ENCODE peak calls at places on chromosomes 11 and 22, in seven cellular contexts. N, F, Q, K, A, Y and C are unnamed samples.

GRCh38 chr22:22712092-22712658 is 67.8 kb downstream of the GGTLC2 start:
- DNase-seq in N (no peak), K (no peak), Q (no peak), F (no peak), A (no peak), Y (no peak), C (no peak)

GRCh38 chr11:120814531-120815259 is 209.2 kb upstream of the TBCEL start:
- DNase-seq in A (no peak), N (no peak), Q (no peak), Y (no peak), F (no peak), K (no peak), C (no peak)

GRCh38 chr22:22576244-22576988 is 17.4 kb upstream of the PRAME start:
- DNase-seq in Q (no peak), N (peak), K (peak), A (peak), Y (peak), F (peak), C (no peak)

GRCh38 chr11:22405377-22405776 is 67.2 kb downstream of the SLC17A6 start:
- DNase-seq in Y (no peak), N (no peak), F (no peak), K (no peak), Q (no peak), A (no peak), C (no peak)

GRCh38 chr22:39771486-39771885 is 122.1 kb downstream of the ENTHD1 start:
- DNase-seq in Y (no peak), Q (no peak), K (no peak), N (no peak), F (no peak), A (no peak), C (no peak)

GRCh38 chr22:48531721-48532435 is 1295.8 kb downstream of the BRD1 start:
- DNase-seq in Q (no peak), A (no peak), Y (no peak), N (no peak), K (no peak), F (no peak), C (no peak)

GRCh38 chr11:109728056-109728455 is 306.1 kb downstream of the C11orf87 start:
- DNase-seq in F (no peak), Q (no peak), N (peak), A (no peak), Y (peak), K (peak), C (no peak)

GRCh38 chr11:44007746-44008501 is 39.9 kb upstream of the ACCSL start:
- DNase-seq in F (no peak), Q (no peak), N (no peak), A (no peak), K (peak), Y (no peak), C (no peak)

GRCh38 chr22:33044059-33044458 is 14.1 kb downstream of the SYN3 start:
- DNase-seq in Q (no peak), F (no peak), N (no peak), Y (no peak), A (no peak), K (no peak), C (no peak)

GRCh38 chr22:27911329-27911728 is 7.7 kb downstream of the PITPNB start:
- DNase-seq in F (no peak), K (no peak), A (no peak), Q (no peak), Y (no peak), N (no peak), C (no peak)

GRCh38 chr11:84719935-84720577 is 907.1 kb downstream of the DLG2 start:
- DNase-seq in N (no peak), A (no peak), Q (no peak), F (no peak), Y (no peak), K (no peak), C (no peak)

GRCh38 chr22:22849640-22850610 is 37.7 kb upstream of the IGLL5 start:
- DNase-seq in Y (no peak), Q (no peak), F (no peak), N (no peak), A (no peak), K (no peak), C (no peak)

GRCh38 chr11:60810583-60810982 is 25.4 kb downstream of the MS4A10 start:
- DNase-seq in Q (no peak), A (no peak), K (no peak), N (no peak), Y (no peak), F (no peak), C (no peak)

GRCh38 chr22:49182416-49182815 is 645.3 kb downstream of the BRD1 start:
- DNase-seq in K (no peak), A (no peak), Y (no peak), Q (no peak), N (no peak), F (no peak), C (no peak)

GRCh38 chr22:38823076-38823475 is 20.8 kb downstream of the NPTXR start:
- DNase-seq in Q (no peak), F (no peak), N (no peak), A (no peak), K (no peak), Y (no peak), C (no peak)

GRCh38 chr22:39946571-39947407 is 13.4 kb upstream of the TMA7B start:
- DNase-seq in A (no peak), K (no peak), F (no peak), Y (no peak), N (no peak), Q (no peak), C (no peak)

GRCh38 chr11:102313225-102313940 is 3.9 kb upstream of the BIRC3 start:
- DNase-seq in A (no peak), F (peak), Y (peak), Q (no peak), K (no peak), N (no peak), C (no peak)

GRCh38 chr22:46322711-46323110 is 12.8 kb upstream of the TRMU start:
- DNase-seq in Q (no peak), Y (no peak), N (no peak), K (no peak), F (no peak), A (no peak), C (no peak)

GRCh38 chr11:24935059-24935458 is 438.2 kb downstream of the LUZP2 start:
- DNase-seq in Q (no peak), A (no peak), K (peak), F (no peak), Y (no peak), N (no peak), C (no peak)

GRCh38 chr22:49302530-49302929 is 525.1 kb downstream of the BRD1 start:
- DNase-seq in Y (no peak), Q (no peak), N (no peak), A (no peak), K (no peak), F (no peak), C (no peak)

GRCh38 chr11:14380947-14381555 is 22.1 kb upstream of the RRAS2 start:
- DNase-seq in A (peak), N (peak), Y (peak), Q (peak), K (peak), F (peak), C (no peak)

GRCh38 chr11:130585545-130585944 is 137.1 kb downstream of the ADAMTS15 start:
- DNase-seq in A (no peak), K (no peak), F (peak), Q (no peak), Y (peak), N (peak), C (no peak)

GRCh38 chr22:17267661-17268330 is 48.6 kb upstream of the ADA2 start:
- DNase-seq in Y (no peak), F (no peak), A (no peak), N (no peak), Q (no peak), K (no peak), C (no peak)

GRCh38 chr11:76649964-76650363 is 20.6 kb downstream of the LRRC32 start:
- DNase-seq in N (no peak), A (no peak), K (no peak), Q (no peak), Y (no peak), F (no peak), C (no peak)

GRCh38 chr11:67506426-67507032 is 1.4 kb upstream of the PITPNM1 start:
- DNase-seq in Y (no peak), A (no peak), Q (no peak), K (no peak), F (no peak), N (no peak), C (no peak)

GRCh38 chr11:134957540-134958335 is 545.7 kb upstream of the B3GAT1 start:
- DNase-seq in Y (no peak), A (no peak), K (no peak), F (no peak), Q (no peak), N (no peak), C (no peak)

GRCh38 chr11:19432370-19433163 is 191.8 kb upstream of the E2F8 start:
- DNase-seq in Y (peak), F (peak), N (no peak), A (peak), K (peak), Q (no peak), C (no peak)

GRCh38 chr11:27414644-27415043 is 51.6 kb upstream of the CCDC34 start:
- DNase-seq in N (no peak), F (no peak), Y (no peak), A (no peak), Q (no peak), K (no peak), C (no peak)

GRCh38 chr11:122099345-122100045 is 16.5 kb downstream of the BLID start:
- DNase-seq in A (no peak), N (no peak), F (peak), Y (no peak), Q (no peak), K (peak), C (no peak)

GRCh38 chr11:88179141-88179540 is 3.9 kb upstream of the RAB38 start:
- DNase-seq in Y (peak), N (peak), Q (no peak), A (no peak), K (peak), F (peak), C (no peak)

GRCh38 chr11:132134322-132134721 is 763.9 kb downstream of the NTM start:
- DNase-seq in F (no peak), A (no peak), K (peak), Y (no peak), Q (no peak), N (peak), C (no peak)

GRCh38 chr11:126257764-126258163 is 10.9 kb downstream of the SRPRA start:
- DNase-seq in K (peak), Q (no peak), A (no peak), N (no peak), F (peak), Y (no peak), C (no peak)

GRCh38 chr11:316031-316701 is 2.3 kb downstream of the IFITM1 start:
- DNase-seq in Q (no peak), F (peak), N (no peak), A (no peak), Y (no peak), K (no peak), C (no peak)

GRCh38 chr11:122656073-122656630 is 630 bp downstream of the UBASH3B start:
- DNase-seq in K (peak), Q (no peak), F (peak), Y (no peak), N (peak), A (peak), C (no peak)